ENCODE peak calls at places on chromosomes 3 and 15, in eight cellular contexts. W is kidney; O is breast epithelium; T is left cardiac atrium; S is germinal center; F is left ventricle myocardium inferior; I is stimulated activated CD4-positive, alpha-beta T cell treated with anti-CD3 and anti-CD28 coated beads, Interleukin-4, amount 100 ng/mL, for 4 hours; A is effector CD8-positive, alpha-beta T cell. P is an unnamed sample.

GRCh38 chr3:172515130-172515918 is 7.9 kb downstream of the TNFSF10 start:
- DNase-seq in W (no peak), O (no peak), T (no peak), S (no peak), F (no peak), I (no peak), A (no peak), P (no peak)

GRCh38 chr3:182136008-182136910 is 424.5 kb downstream of the SOX2 start:
- DNase-seq in W (no peak), O (no peak), T (no peak), S (no peak), F (no peak), I (no peak), A (no peak), P (no peak)

GRCh38 chr15:75675579-75676404 is 28.1 kb downstream of the SNX33 start:
- DNase-seq in W (no peak), O (no peak), T (peak; percentile 62), S (no peak), F (no peak), I (no peak), A (no peak), P (no peak)

GRCh38 chr3:10470666-10471336 is 34.6 kb downstream of the ATP2B2 start:
- DNase-seq in W (no peak), O (no peak), T (no peak), S (no peak), F (no peak), I (no peak), A (no peak), P (no peak)

GRCh38 chr3:53195602-53196574 is 34.9 kb downstream of the PRKCD start:
- DNase-seq in W (peak; percentile 76), O (no peak), T (peak; percentile 59), S (peak; percentile 79), F (peak; percentile 41), I (peak; percentile 30), A (peak; percentile 31), P (peak; percentile 61)

GRCh38 chr3:178486903-178487302 is 49.3 kb upstream of the KCNMB2 start:
- DNase-seq in W (no peak), O (no peak), T (no peak), S (no peak), F (no peak), I (no peak), A (no peak), P (no peak)

GRCh38 chr3:170149016-170149415 is 32.5 kb downstream of the PHC3 start:
- DNase-seq in W (no peak), O (no peak), T (no peak), S (no peak), F (no peak), I (no peak), A (no peak), P (no peak)

GRCh38 chr15:48507416-48508065 is 138.0 kb downstream of the FBN1 start:
- DNase-seq in W (no peak), O (no peak), T (no peak), S (peak; percentile 28), F (no peak), I (no peak), A (no peak), P (peak; percentile 51)

GRCh38 chr3:127800508-127800907 is 21.8 kb downstream of the MGLL start:
- DNase-seq in W (no peak), O (no peak), T (no peak), S (no peak), F (no peak), I (no peak), A (no peak), P (no peak)

GRCh38 chr3:120101624-120102023 is 7.4 kb upstream of the GSK3B start:
- DNase-seq in W (no peak), O (no peak), T (no peak), S (no peak), F (no peak), I (no peak), A (no peak), P (no peak)

GRCh38 chr3:126034481-126035361 is 49.2 kb downstream of the SLC41A3 start:
- DNase-seq in W (no peak), O (no peak), T (no peak), S (no peak), F (no peak), I (no peak), A (no peak), P (no peak)

GRCh38 chr3:80553211-80553610 is 785.4 kb upstream of the ROBO1 start:
- DNase-seq in W (no peak), O (no peak), T (no peak), S (no peak), F (no peak), I (no peak), A (no peak), P (no peak)

GRCh38 chr15:41263891-41264351 is 32.9 kb downstream of the CHP1 start:
- DNase-seq in W (no peak), O (no peak), T (no peak), S (no peak), F (no peak), I (no peak), A (no peak), P (no peak)

GRCh38 chr15:75981149-75981815 is 30.9 kb downstream of the NRG4 start:
- DNase-seq in W (no peak), O (no peak), T (no peak), S (no peak), F (no peak), I (no peak), A (no peak), P (no peak)

GRCh38 chr15:63818191-63818590 is 15.6 kb downstream of the HERC1 start:
- DNase-seq in W (no peak), O (no peak), T (no peak), S (no peak), F (no peak), I (no peak), A (no peak), P (no peak)

GRCh38 chr3:153574445-153574844 is 412.4 kb downstream of the RAP2B start:
- DNase-seq in W (no peak), O (no peak), T (no peak), S (no peak), F (no peak), I (no peak), A (no peak), P (no peak)

GRCh38 chr3:127005864-127006500 is 23.1 kb downstream of the PLXNA1 start:
- DNase-seq in W (no peak), O (no peak), T (no peak), S (no peak), F (no peak), I (no peak), A (no peak), P (no peak)

GRCh38 chr3:58824777-58825176 is 158.2 kb upstream of the FAM3D start:
- DNase-seq in W (no peak), O (no peak), T (no peak), S (no peak), F (no peak), I (no peak), A (no peak), P (no peak)

GRCh38 chr3:58563386-58564035 is 13.7 kb downstream of the FAM107A start:
- DNase-seq in W (peak; percentile 39), O (no peak), T (no peak), S (no peak), F (no peak), I (no peak), A (no peak), P (no peak)